ENCODE peak calls at places on chromosomes 13 and 19, in nine cellular contexts. B, T, I, L, P, Y, R, A and N are unnamed samples.

GRCh38 chr19:19651076-19651475 is 7.6 kb upstream of the GMIP start:
- DNase-seq in A (no peak), L (no peak), I (no peak), B (no peak), R (no peak), Y (no peak), T (peak), P (peak), N (no peak)

GRCh38 chr19:3669134-3669436 is 31.2 kb downstream of the PIP5K1C start:
- DNase-seq in P (no peak), R (no peak), Y (no peak), B (no peak), T (no peak), I (no peak), A (no peak), L (no peak), N (no peak)

GRCh38 chr19:15294591-15294990 is 37.7 kb downstream of the BRD4 start:
- DNase-seq in I (peak), R (no peak), P (peak), Y (no peak), L (no peak), T (peak), B (no peak), A (no peak), N (no peak)

GRCh38 chr13:41905600-41906254 is 55.2 kb downstream of the VWA8 start:
- DNase-seq in L (no peak), P (no peak), R (no peak), B (peak), Y (no peak), I (peak), A (peak), T (no peak), N (no peak)

GRCh38 chr13:50805805-50806204 is 37.7 kb downstream of the DLEU7 start:
- DNase-seq in R (no peak), I (no peak), B (no peak), L (no peak), P (no peak), T (no peak), A (peak), Y (no peak), N (no peak)

GRCh38 chr13:96379967-96380366 is 290.1 kb downstream of the HS6ST3 start:
- DNase-seq in P (no peak), T (no peak), R (no peak), L (no peak), A (no peak), B (no peak), Y (no peak), I (no peak), N (no peak)

GRCh38 chr19:15144046-15144646 is 36.9 kb downstream of the SYDE1 start:
- DNase-seq in I (no peak), A (no peak), R (no peak), Y (no peak), B (no peak), P (no peak), L (no peak), T (no peak), N (no peak)

GRCh38 chr13:42485272-42485671 is 88.7 kb upstream of the TNFSF11 start:
- DNase-seq in Y (no peak), B (no peak), R (no peak), I (no peak), A (no peak), P (no peak), L (no peak), T (no peak), N (no peak)

GRCh38 chr19:5993516-5994406 is 15.8 kb upstream of the RANBP3 start:
- DNase-seq in R (no peak), I (no peak), B (no peak), P (peak), L (no peak), Y (no peak), T (peak), A (no peak), N (peak)

GRCh38 chr19:1068111-1069001 is 1.4 kb downstream of the ARHGAP45 start:
- DNase-seq in Y (no peak), B (no peak), A (peak), P (peak), T (peak), I (no peak), L (no peak), R (no peak), N (no peak)

GRCh38 chr19:53365899-53366493 is 491 bp downstream of the ZNF525 start:
- DNase-seq in L (no peak), Y (peak), I (peak), P (no peak), R (peak), B (no peak), A (no peak), T (no peak), N (peak)

GRCh38 chr13:40348096-40348679 is 318.3 kb downstream of the FOXO1 start:
- DNase-seq in L (no peak), B (no peak), A (no peak), Y (no peak), T (no peak), R (no peak), P (no peak), I (no peak), N (no peak)

GRCh38 chr13:27079421-27079958 is 92.1 kb downstream of the USP12 start:
- DNase-seq in L (no peak), Y (no peak), A (peak), R (peak), P (no peak), T (no peak), I (no peak), B (peak), N (no peak)

GRCh38 chr13:104034891-104035290 is 968.7 kb upstream of the SLC10A2 start:
- DNase-seq in R (no peak), B (no peak), P (no peak), A (no peak), Y (no peak), L (no peak), I (no peak), T (no peak), N (no peak)

GRCh38 chr13:103883152-103883551 is 816.9 kb upstream of the SLC10A2 start:
- DNase-seq in I (peak), L (peak), T (peak), R (peak), A (no peak), P (peak), B (peak), Y (peak), N (peak)

GRCh38 chr19:17137417-17137816 is 61.8 kb downstream of the MYO9B start:
- DNase-seq in Y (no peak), T (no peak), L (no peak), R (no peak), I (no peak), A (no peak), B (no peak), P (peak), N (no peak)

GRCh38 chr13:97892717-97893116 is 60.8 kb upstream of the IPO5 start:
- DNase-seq in R (no peak), I (no peak), B (peak), A (no peak), L (no peak), T (no peak), P (no peak), Y (no peak), N (no peak)

GRCh38 chr19:55116232-55117062 is 990 bp downstream of the PPP1R12C start:
- DNase-seq in P (peak), R (peak), Y (no peak), B (no peak), T (peak), L (no peak), A (peak), I (peak), N (peak)

GRCh38 chr19:30564551-30565011 is 192.4 kb downstream of the ZNF536 start:
- DNase-seq in A (no peak), Y (no peak), I (no peak), P (no peak), R (no peak), B (no peak), L (no peak), T (peak), N (no peak)

GRCh38 chr13:98834254-98834960 is 81.9 kb upstream of the SLC15A1 start:
- DNase-seq in R (no peak), L (no peak), B (no peak), I (peak), Y (no peak), P (no peak), A (no peak), T (no peak), N (peak)

GRCh38 chr13:67150608-67151007 is 79.5 kb downstream of the PCDH9 start:
- DNase-seq in R (no peak), T (no peak), Y (no peak), I (no peak), A (no peak), B (no peak), P (no peak), L (no peak), N (no peak)

GRCh38 chr19:3001235-3001800 is 24.0 kb downstream of the TLE6 start:
- DNase-seq in Y (no peak), I (no peak), P (no peak), L (no peak), A (no peak), T (no peak), B (no peak), R (no peak), N (no peak)

GRCh38 chr19:8069116-8069973 is 16.8 kb downstream of the CCL25 start:
- DNase-seq in T (no peak), A (no peak), P (no peak), B (no peak), L (no peak), R (no peak), I (no peak), Y (no peak), N (no peak)

GRCh38 chr13:45943965-45944364 is 92.4 kb upstream of the SIAH3 start:
- DNase-seq in A (no peak), Y (no peak), L (no peak), B (no peak), I (no peak), T (no peak), P (no peak), R (no peak), N (no peak)

GRCh38 chr19:49157445-49158224 is at the start of gene TRPM4:
- DNase-seq in Y (peak), A (peak), B (no peak), T (peak), R (peak), P (peak), I (peak), L (peak), N (peak)

GRCh38 chr19:41449079-41449864 is 6.3 kb downstream of the ERICH4 start:
- DNase-seq in P (peak), L (peak), T (peak), I (peak), B (peak), A (peak), Y (peak), R (no peak), N (peak)

GRCh38 chr19:18999896-19000620 is 33.3 kb downstream of the SUGP2 start:
- DNase-seq in L (no peak), A (no peak), B (no peak), P (no peak), Y (peak), R (no peak), T (no peak), I (no peak), N (peak)

GRCh38 chr13:65917731-65918130 is 1312.4 kb downstream of the PCDH9 start:
- DNase-seq in T (no peak), A (no peak), R (no peak), I (no peak), P (no peak), B (no peak), L (no peak), Y (no peak), N (no peak)

GRCh38 chr19:15469513-15470297 is 5.4 kb upstream of the RASAL3 start:
- DNase-seq in R (no peak), B (no peak), L (no peak), A (no peak), Y (no peak), P (no peak), T (no peak), I (peak), N (no peak)

GRCh38 chr19:18815673-18816072 is 16.1 kb upstream of the UPF1 start:
- DNase-seq in R (no peak), I (no peak), P (no peak), L (no peak), T (no peak), B (no peak), Y (no peak), A (no peak), N (no peak)

GRCh38 chr19:42178791-42179500 is 38.5 kb downstream of the DEDD2 start:
- DNase-seq in I (peak), L (no peak), R (no peak), Y (peak), P (no peak), A (no peak), B (no peak), T (no peak), N (peak)

GRCh38 chr13:48975101-48975925 is at the start of gene FNDC3A:
- DNase-seq in R (peak), A (peak), B (no peak), T (peak), P (peak), Y (peak), L (no peak), I (peak), N (peak)